ENCODE peak calls at places on chromosomes 2 and 18, in six cellular contexts. F, K, I, Q, C and J are unnamed samples.

GRCh38 chr2:219078126-219078525 is 17.4 kb upstream of the IHH start:
- DNase-seq in Q (no peak), I (no peak), C (no peak), K (no peak), F (no peak), J (no peak)

GRCh38 chr18:69109686-69110085 is 291.0 kb upstream of the DOK6 start:
- DNase-seq in I (no peak), F (no peak), Q (no peak), K (no peak), C (no peak), J (no peak)

GRCh38 chr2:55148269-55148668 is 83.8 kb downstream of the CLHC1 start:
- DNase-seq in I (no peak), Q (no peak), K (no peak), F (no peak), C (no peak), J (no peak)

GRCh38 chr2:15636972-15637785 is 45.5 kb downstream of the DDX1 start:
- DNase-seq in I (no peak), C (no peak), K (peak), F (peak), Q (peak), J (peak)

GRCh38 chr2:160063266-160063665 is 851 bp upstream of the PLA2R1 start:
- DNase-seq in K (no peak), I (no peak), F (no peak), Q (no peak), C (no peak), J (no peak)

GRCh38 chr2:145631561-145631960 is 1111.6 kb upstream of the ZEB2 start:
- DNase-seq in I (no peak), C (no peak), F (no peak), Q (no peak), K (no peak), J (no peak)

GRCh38 chr18:75161629-75162028 is 47.3 kb downstream of the PTGR3 start:
- DNase-seq in I (peak), C (no peak), Q (no peak), F (peak), K (no peak), J (no peak)

GRCh38 chr2:81093031-81093430 is 788.5 kb upstream of the LRRTM1 start:
- DNase-seq in F (no peak), C (no peak), K (no peak), Q (no peak), I (no peak), J (no peak)

GRCh38 chr2:99141110-99142108 is at the start of gene C2orf15:
- DNase-seq in K (peak), C (peak), I (peak), F (peak), Q (peak), J (peak)

GRCh38 chr2:37720533-37721218 is 49.2 kb upstream of the CDC42EP3 start:
- DNase-seq in I (no peak), C (no peak), F (no peak), Q (no peak), K (no peak), J (no peak)

GRCh38 chr2:69102234-69102633 is 89.3 kb downstream of the ANTXR1 start:
- DNase-seq in I (no peak), Q (no peak), F (no peak), K (no peak), C (no peak), J (no peak)

GRCh38 chr2:86371482-86372002 is 34.1 kb upstream of the REEP1 start:
- DNase-seq in F (no peak), C (no peak), I (no peak), K (no peak), Q (no peak), J (no peak)

GRCh38 chr18:45316127-45316526 is 299.1 kb upstream of the SLC14A2 start:
- DNase-seq in Q (no peak), F (no peak), I (no peak), C (no peak), K (no peak), J (no peak)

GRCh38 chr2:114550895-114551793 is 108.7 kb downstream of the DPP10 start:
- DNase-seq in F (peak), C (no peak), I (no peak), K (peak), Q (peak), J (no peak)

GRCh38 chr2:80186262-80186661 is 118.3 kb downstream of the LRRTM1 start:
- DNase-seq in F (no peak), C (no peak), Q (no peak), K (no peak), I (no peak), J (no peak)

GRCh38 chr2:53519925-53520629 is 247.5 kb upstream of the CHAC2 start:
- DNase-seq in Q (no peak), C (no peak), I (no peak), F (no peak), K (no peak), J (no peak)

GRCh38 chr2:100563407-100564247 is 834 bp downstream of the PDCL3 start:
- DNase-seq in F (peak), I (no peak), C (no peak), K (peak), Q (no peak), J (no peak)

GRCh38 chr2:224671731-224672130 is 44.4 kb downstream of the CCDC195 start:
- DNase-seq in K (no peak), F (no peak), C (no peak), Q (no peak), I (no peak), J (no peak)

GRCh38 chr2:111162718-111163331 is 42.1 kb downstream of the BCL2L11 start:
- DNase-seq in Q (no peak), I (no peak), K (no peak), F (no peak), C (no peak), J (no peak)

GRCh38 chr2:190551928-190552327 is 17.4 kb upstream of the NEMP2 start:
- DNase-seq in Q (no peak), F (no peak), I (no peak), K (no peak), C (no peak), J (no peak)

GRCh38 chr2:63735263-63735662 is 106.4 kb upstream of the UGP2 start:
- DNase-seq in I (no peak), F (no peak), K (no peak), Q (no peak), C (no peak), J (no peak)

GRCh38 chr2:179584760-179585159 is 276.7 kb downstream of the ZNF385B start:
- DNase-seq in K (no peak), C (no peak), Q (no peak), F (no peak), I (no peak), J (peak)
- TF ChIP-seq POLR2A in K (no peak), C (no peak), Q (no peak), F (no peak), I (no peak), J (no peak)

DNA sequence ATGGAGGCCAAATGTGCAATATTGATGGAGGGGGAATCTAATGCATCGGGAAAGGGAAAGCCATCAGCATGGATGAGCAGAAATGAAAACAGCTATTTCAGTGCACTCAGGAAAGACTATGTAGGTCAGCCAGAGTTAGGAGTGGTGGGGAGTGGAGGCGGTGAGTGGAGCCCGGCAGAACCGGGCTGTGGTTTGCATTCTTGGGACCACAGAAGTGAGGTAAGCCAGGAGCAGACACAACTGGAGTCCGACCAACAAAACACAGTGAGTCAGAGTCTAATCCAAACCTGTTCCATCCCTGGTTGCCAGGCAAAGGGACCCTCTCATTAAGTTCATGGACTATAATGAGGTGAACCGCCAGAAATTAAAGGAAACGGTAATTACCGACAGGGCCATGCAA is 61.1 kb upstream of the RAB12 start:
- DNase-seq in K (no peak), F (no peak), C (no peak), Q (no peak), I (no peak), J (no peak)
- H3K4me3 ChIP-seq in K (no peak), F (no peak), C (no peak), Q (no peak), I (no peak), J (no peak)

GRCh38 chr2:43133708-43134570 is 92.5 kb downstream of the ZFP36L2 start:
- DNase-seq in K (no peak), I (peak), C (peak), F (no peak), Q (no peak), J (no peak)
- TF ChIP-seq POLR2A in K (no peak), I (no peak), C (no peak), F (no peak), Q (no peak), J (no peak)

DNA sequence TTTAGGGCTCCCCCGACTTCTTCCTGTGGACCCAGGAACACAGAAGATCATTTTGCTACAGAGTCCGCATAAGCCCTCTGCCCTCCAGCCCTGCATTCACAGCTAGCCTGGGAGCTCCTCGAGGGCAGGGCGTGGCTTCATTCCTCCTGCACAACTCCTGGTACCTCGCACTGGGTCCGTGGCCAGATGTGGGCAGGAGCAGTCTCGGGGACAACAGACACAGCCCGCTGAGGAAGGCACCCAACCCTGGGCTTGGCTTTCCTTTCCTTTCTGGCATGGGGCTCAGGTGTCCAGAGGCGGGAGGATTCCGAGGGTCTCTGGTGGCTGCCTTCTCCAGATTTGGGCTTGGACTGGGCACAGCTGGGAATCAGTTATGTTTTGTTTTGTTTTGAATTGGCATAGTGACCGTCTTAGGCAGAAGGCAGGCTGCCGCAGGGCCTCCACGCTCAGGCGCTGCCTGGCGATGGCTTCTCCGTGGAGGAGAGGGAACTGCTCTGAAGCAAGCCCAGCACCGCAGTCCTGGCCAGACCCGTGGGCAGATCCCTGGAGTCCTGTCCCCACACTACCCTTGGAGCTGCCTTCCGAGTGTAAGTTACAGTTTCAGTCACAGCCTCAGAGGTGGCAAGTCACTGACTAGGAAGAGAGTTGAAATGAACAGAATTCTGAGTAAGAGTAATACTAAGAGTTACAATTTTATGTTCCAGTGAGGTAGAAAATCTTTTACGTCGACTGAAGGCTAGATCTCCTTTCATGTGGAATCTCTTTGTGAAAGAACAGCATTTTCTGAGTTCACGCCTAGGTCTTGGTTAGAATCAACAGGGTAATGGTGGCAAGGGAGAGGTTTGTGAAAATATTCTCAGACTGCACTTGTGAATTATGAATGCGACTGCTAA is 47.9 kb downstream of the LDLRAD4 start:
- DNase-seq in Q (no peak), C (no peak), F (peak), K (no peak), I (peak), J (no peak)
- H3K4me3 ChIP-seq in Q (no peak), C (no peak), F (no peak), K (no peak), I (no peak), J (peak)

GRCh38 chr2:24766609-24767008 is 26.6 kb downstream of the PTRHD1 start:
- DNase-seq in F (no peak), Q (no peak), C (no peak), K (no peak), I (no peak), J (no peak)
- TF ChIP-seq POLR2A in F (no peak), Q (no peak), C (no peak), K (no peak), I (no peak), J (no peak)

DNA sequence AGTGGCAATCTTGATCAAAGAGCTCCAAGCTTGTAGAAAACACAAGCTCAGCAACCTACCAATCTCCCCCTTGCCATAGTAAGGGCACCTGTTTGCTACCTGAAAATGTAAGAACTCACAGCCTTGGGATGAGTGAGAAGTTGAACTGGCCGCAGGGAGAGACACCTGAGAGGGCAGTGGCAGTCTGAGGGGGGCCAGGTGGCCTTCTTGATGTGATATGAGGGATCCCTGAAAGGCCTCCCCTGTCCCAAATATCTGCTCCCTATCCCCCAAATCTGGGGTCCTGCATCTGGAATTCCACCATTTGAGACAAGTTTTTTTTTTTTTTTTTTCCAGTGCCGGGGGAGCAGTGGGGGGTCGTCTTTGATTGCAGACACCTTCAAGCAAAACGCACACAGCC is 230.2 kb upstream of the SMAD2 start:
- DNase-seq in F (peak), C (no peak), K (no peak), Q (no peak), I (no peak), J (no peak)
- H3K4me3 ChIP-seq in F (peak), C (peak), K (no peak), Q (no peak), I (no peak), J (no peak)

DNA sequence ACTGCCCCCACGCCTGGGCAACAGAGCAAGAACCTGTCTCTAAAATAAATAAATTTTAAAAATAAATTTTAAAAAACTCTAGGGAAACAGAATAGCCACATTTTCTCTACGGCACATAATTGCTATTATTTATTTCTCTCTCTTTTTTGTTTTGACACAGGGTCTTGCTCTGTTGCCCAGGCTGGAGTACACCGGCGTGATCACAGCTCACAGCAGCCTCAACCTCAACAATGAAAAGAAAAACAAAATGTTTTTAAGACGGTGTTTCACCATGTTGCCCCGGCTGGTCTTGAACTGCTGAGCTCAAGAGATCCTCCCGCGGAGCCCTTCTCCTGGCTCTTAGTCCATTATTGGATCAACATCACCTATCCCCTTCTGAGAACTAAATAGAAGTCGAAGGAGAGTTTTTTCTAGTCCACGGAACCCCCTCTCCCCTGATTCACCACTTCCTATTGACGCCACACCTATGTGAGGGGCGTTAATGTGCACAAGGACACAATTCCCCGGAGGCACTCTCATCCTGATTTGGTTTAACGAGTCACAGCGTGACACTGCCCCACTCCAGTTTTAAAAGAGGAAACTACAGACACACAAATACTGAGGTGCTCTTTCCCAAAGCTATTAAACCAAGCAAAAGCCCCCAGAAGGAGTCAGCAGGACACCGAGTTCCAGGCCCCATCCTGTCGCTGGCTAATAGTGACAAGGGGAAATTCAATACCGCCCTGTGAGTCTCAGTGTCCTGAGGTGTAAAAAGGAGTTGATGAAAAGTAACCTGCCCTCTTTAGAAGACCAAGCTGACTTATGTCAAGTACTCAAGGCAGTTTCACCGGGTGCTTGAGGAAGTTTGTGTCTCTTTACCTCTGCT is 1.1 kb downstream of the NPC1 start:
- DNase-seq in Q (peak), I (peak), F (peak), K (no peak), C (no peak), J (peak)
- TF ChIP-seq POLR2A in Q (peak), I (no peak), F (peak), K (no peak), C (no peak), J (peak)

DNA sequence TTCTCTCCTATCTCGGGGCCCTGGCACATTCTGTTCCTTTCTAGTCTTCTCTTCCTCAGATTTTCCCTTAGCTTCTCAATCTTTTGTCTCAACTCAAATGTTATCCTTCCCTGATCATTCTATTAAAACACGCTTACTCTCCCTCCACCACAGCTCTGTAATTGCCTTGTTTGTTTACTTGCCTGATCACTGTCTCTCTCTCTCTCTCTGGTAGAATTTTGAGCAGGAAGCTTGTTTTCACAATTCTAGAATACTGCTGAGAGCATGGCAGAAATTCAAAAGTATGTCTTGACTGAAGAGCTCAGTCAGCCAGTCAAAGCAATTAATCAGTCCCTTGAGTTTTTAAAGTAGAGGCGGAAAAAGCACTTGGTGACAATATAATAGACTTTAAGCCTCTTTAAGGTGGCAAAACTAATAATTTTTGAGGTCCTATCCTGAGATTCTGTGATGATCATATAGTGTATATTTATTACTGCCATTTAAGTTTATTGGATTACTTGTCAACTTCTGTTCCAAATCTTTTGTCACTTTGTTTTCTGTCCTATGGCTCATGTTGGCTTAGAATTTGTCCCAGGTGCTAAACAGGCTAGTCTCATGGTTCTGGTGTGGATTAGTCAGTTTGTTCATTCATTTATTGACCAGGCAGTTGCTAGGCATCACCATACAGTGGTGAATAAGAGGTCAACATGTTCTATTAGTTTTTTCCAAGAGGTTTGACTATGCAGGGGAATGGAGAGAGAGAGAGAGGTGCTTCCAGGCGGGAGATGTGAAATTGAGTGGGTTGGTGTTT is 2.3 kb downstream of the PSMD1 start:
- DNase-seq in K (no peak), I (no peak), F (no peak), C (no peak), Q (no peak), J (no peak)
- H3K4me3 ChIP-seq in K (no peak), I (no peak), F (no peak), C (no peak), Q (no peak), J (peak)

GRCh38 chr2:101999122-101999789 is 7.5 kb downstream of the IL1R2 start:
- DNase-seq in Q (no peak), I (no peak), C (no peak), K (no peak), F (no peak), J (no peak)
- TF ChIP-seq POLR2A in Q (no peak), I (no peak), C (no peak), K (no peak), F (no peak), J (no peak)

DNA sequence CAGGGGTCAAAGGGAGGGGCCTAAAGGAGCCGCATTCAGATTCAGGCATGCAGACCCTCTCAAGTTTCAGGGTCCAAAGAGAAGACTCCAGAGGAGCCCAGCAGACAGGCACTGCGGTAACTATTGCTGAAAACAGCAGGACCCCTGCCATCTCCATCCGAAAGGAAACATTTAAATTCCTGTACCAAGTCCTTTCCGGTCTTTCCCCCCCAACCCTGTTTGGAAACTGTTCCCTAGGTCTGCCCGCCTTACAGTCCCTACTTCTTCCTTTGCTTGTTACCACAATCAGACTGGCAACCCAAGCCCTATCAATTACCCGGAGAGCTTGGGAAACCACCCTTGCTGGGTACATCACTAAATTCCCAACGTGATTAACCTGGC is 82.0 kb downstream of the DNMT3A start:
- DNase-seq in F (no peak), K (no peak), C (no peak), I (no peak), Q (no peak), J (no peak)
- H3K4me3 ChIP-seq in F (no peak), K (no peak), C (no peak), I (no peak), Q (no peak), J (no peak)